ENCODE peak calls at places on chromosomes 4 and X, in seven cellular contexts. K, S, H, J, N, Z and V are unnamed samples.

GRCh38 chr4:8840816-8841455 is 30.7 kb downstream of the HMX1 start:
- DNase-seq in N (no peak), J (no peak), K (no peak), Z (no peak), H (no peak), S (no peak), V (no peak)

GRCh38 chr4:16227462-16227868 is 1.2 kb upstream of the TAPT1 start:
- DNase-seq in K (peak; percentile 6), J (peak; percentile 70), H (peak; percentile 27), N (peak; percentile 31), Z (peak; percentile 9), S (peak; percentile 67), V (no peak)

GRCh38 chrX:68177542-68177941 is 255.8 kb downstream of the OPHN1 start:
- DNase-seq in N (no peak), S (no peak), H (no peak), Z (peak; percentile 19), J (no peak), K (no peak), V (no peak)

GRCh38 chrX:87728024-87728423 is 210.4 kb downstream of the KLHL4 start:
- DNase-seq in S (no peak), N (no peak), Z (no peak), K (no peak), H (no peak), J (no peak), V (no peak)

GRCh38 chr4:139768913-139769312 is 103.3 kb downstream of the MGST2 start:
- DNase-seq in S (no peak), Z (no peak), N (no peak), J (no peak), K (no peak), H (no peak), V (no peak)

GRCh38 chr4:139167774-139168444 is 9.1 kb downstream of the ELF2 start:
- DNase-seq in S (peak; percentile 31), Z (peak; percentile 94), J (no peak), N (no peak), K (no peak), H (no peak), V (peak; percentile 44)

GRCh38 chr4:54082168-54082567 is 17.8 kb upstream of the CHIC2 start:
- DNase-seq in Z (peak; percentile 97), K (no peak), J (no peak), N (no peak), H (no peak), S (no peak), V (peak; percentile 76)

GRCh38 chr4:41432889-41433288 is 105.1 kb upstream of the LIMCH1 start:
- DNase-seq in J (no peak), H (no peak), K (no peak), N (no peak), S (peak; percentile 29), Z (peak; percentile 4), V (peak; percentile 3)

GRCh38 chrX:85836868-85837267 is 210.5 kb downstream of the CHM start:
- DNase-seq in S (peak; percentile 1), H (no peak), N (no peak), J (no peak), K (no peak), Z (peak; percentile 4), V (no peak)

GRCh38 chrX:136214551-136214950 is 36.6 kb downstream of the MAP7D3 start:
- DNase-seq in H (no peak), K (no peak), Z (no peak), N (no peak), S (peak; percentile 12), J (no peak), V (peak; percentile 57)

GRCh38 chrX:53438174-53438831 is 4.1 kb upstream of the HSD17B10 start:
- DNase-seq in K (no peak), S (no peak), H (no peak), N (no peak), J (no peak), Z (no peak), V (no peak)

GRCh38 chr4:36255575-36255974 is 11.3 kb upstream of the ARAP2 start:
- DNase-seq in H (peak; percentile 26), J (no peak), K (peak; percentile 59), S (peak; percentile 7), N (peak; percentile 88), Z (no peak), V (no peak)

GRCh38 chr4:67327245-67327860 is 217.9 kb downstream of the CENPC start:
- DNase-seq in H (peak; percentile 21), S (peak; percentile 81), Z (peak; percentile 37), K (peak; percentile 42), N (peak; percentile 28), J (no peak), V (peak; percentile 29)

GRCh38 chrX:132622130-132622529 is 133.3 kb upstream of the MBNL3 start:
- DNase-seq in J (no peak), Z (peak; percentile 13), K (peak; percentile 73), N (no peak), H (peak; percentile 10), S (no peak), V (no peak)

GRCh38 chrX:150160656-150161055 is 202.5 kb upstream of the MAMLD1 start:
- DNase-seq in N (no peak), H (no peak), S (no peak), J (no peak), Z (no peak), K (no peak), V (no peak)

GRCh38 chr4:151865327-151865726 is 104.5 kb upstream of the GATB start:
- DNase-seq in K (no peak), H (no peak), J (peak; percentile 83), N (no peak), S (no peak), Z (no peak), V (no peak)

GRCh38 chr4:91035276-91035675 is 908.1 kb downstream of the CCSER1 start:
- DNase-seq in S (no peak), N (no peak), K (no peak), J (no peak), Z (no peak), H (no peak), V (no peak)